ENCODE peak calls at places on chromosome 3, in eight cellular contexts. One of them, this sample, is unnamed.

GRCh38 chr3:121918779-121919483 is 24.7 kb downstream of the SLC15A2 start:
- DNase-seq in left lobe of liver: no peak
- DNase-seq in GM04504: no peak
- DNase-seq in cardiac muscle cell: no peak
- DNase-seq in ovary: no peak
- DNase-seq in bronchial epithelial cell: peak; percentile 96
- DNase-seq in effector memory CD8-positive, alpha-beta T cell: no peak
- DNase-seq in left ventricle myocardium superior: no peak
- DNase-seq in this sample: no peak

GRCh38 chr3:86969500-86970189 is 21.3 kb downstream of the VGLL3 start:
- DNase-seq in left lobe of liver: no peak
- DNase-seq in GM04504: no peak
- DNase-seq in cardiac muscle cell: peak; percentile 9
- DNase-seq in ovary: no peak
- DNase-seq in bronchial epithelial cell: peak; percentile 48
- DNase-seq in effector memory CD8-positive, alpha-beta T cell: no peak
- DNase-seq in left ventricle myocardium superior: no peak
- DNase-seq in this sample: peak; percentile 27

GRCh38 chr3:172607305-172608121 is 84.3 kb upstream of the TNFSF10 start:
- DNase-seq in left lobe of liver: no peak
- DNase-seq in GM04504: peak; percentile 48
- DNase-seq in cardiac muscle cell: no peak
- DNase-seq in ovary: no peak
- DNase-seq in bronchial epithelial cell: peak; percentile 95
- DNase-seq in effector memory CD8-positive, alpha-beta T cell: no peak
- DNase-seq in left ventricle myocardium superior: no peak
- DNase-seq in this sample: no peak

GRCh38 chr3:73070675-73071575 is 9.5 kb downstream of the EBLN2 start:
- DNase-seq in left lobe of liver: no peak
- DNase-seq in GM04504: no peak
- DNase-seq in cardiac muscle cell: no peak
- DNase-seq in ovary: no peak
- DNase-seq in bronchial epithelial cell: no peak
- DNase-seq in effector memory CD8-positive, alpha-beta T cell: no peak
- DNase-seq in left ventricle myocardium superior: no peak
- DNase-seq in this sample: no peak

GRCh38 chr3:27591811-27592210 is 107.6 kb upstream of the SLC4A7 start:
- DNase-seq in left lobe of liver: no peak
- DNase-seq in GM04504: no peak
- DNase-seq in cardiac muscle cell: no peak
- DNase-seq in ovary: no peak
- DNase-seq in bronchial epithelial cell: no peak
- DNase-seq in effector memory CD8-positive, alpha-beta T cell: no peak
- DNase-seq in left ventricle myocardium superior: no peak
- DNase-seq in this sample: no peak

GRCh38 chr3:15601046-15601398 is 347 bp downstream of the HACL1 start:
- DNase-seq in left lobe of liver: no peak
- DNase-seq in GM04504: no peak
- DNase-seq in cardiac muscle cell: no peak
- DNase-seq in ovary: no peak
- DNase-seq in bronchial epithelial cell: peak; percentile 43
- DNase-seq in effector memory CD8-positive, alpha-beta T cell: no peak
- DNase-seq in left ventricle myocardium superior: no peak
- DNase-seq in this sample: no peak

GRCh38 chr3:61117045-61117898 is 134.0 kb downstream of the FHIT start:
- DNase-seq in left lobe of liver: no peak
- DNase-seq in GM04504: no peak
- DNase-seq in cardiac muscle cell: no peak
- DNase-seq in ovary: no peak
- DNase-seq in bronchial epithelial cell: no peak
- DNase-seq in effector memory CD8-positive, alpha-beta T cell: no peak
- DNase-seq in left ventricle myocardium superior: no peak
- DNase-seq in this sample: no peak

GRCh38 chr3:42490243-42490642 is 12.2 kb upstream of the VIPR1 start:
- DNase-seq in left lobe of liver: peak; percentile 40
- DNase-seq in GM04504: no peak
- DNase-seq in cardiac muscle cell: peak; percentile 29
- DNase-seq in ovary: no peak
- DNase-seq in bronchial epithelial cell: peak; percentile 90
- DNase-seq in effector memory CD8-positive, alpha-beta T cell: no peak
- DNase-seq in left ventricle myocardium superior: peak; percentile 59
- DNase-seq in this sample: peak; percentile 54

GRCh38 chr3:97658670-97659285 is 105.8 kb upstream of the ARL6 start:
- DNase-seq in left lobe of liver: no peak
- DNase-seq in GM04504: no peak
- DNase-seq in cardiac muscle cell: peak; percentile 56
- DNase-seq in ovary: no peak
- DNase-seq in bronchial epithelial cell: peak; percentile 41
- DNase-seq in effector memory CD8-positive, alpha-beta T cell: no peak
- DNase-seq in left ventricle myocardium superior: no peak
- DNase-seq in this sample: peak; percentile 21

GRCh38 chr3:136428167-136428566 is 178.0 kb downstream of the PCCB start:
- DNase-seq in left lobe of liver: no peak
- DNase-seq in GM04504: no peak
- DNase-seq in cardiac muscle cell: peak; percentile 5
- DNase-seq in ovary: no peak
- DNase-seq in bronchial epithelial cell: no peak
- DNase-seq in effector memory CD8-positive, alpha-beta T cell: no peak
- DNase-seq in left ventricle myocardium superior: no peak
- DNase-seq in this sample: no peak

GRCh38 chr3:72494076-72495000 is 353.9 kb downstream of the SHQ1 start:
- DNase-seq in left lobe of liver: no peak
- DNase-seq in GM04504: no peak
- DNase-seq in cardiac muscle cell: no peak
- DNase-seq in ovary: no peak
- DNase-seq in bronchial epithelial cell: no peak
- DNase-seq in effector memory CD8-positive, alpha-beta T cell: no peak
- DNase-seq in left ventricle myocardium superior: no peak
- DNase-seq in this sample: no peak

GRCh38 chr3:112615942-112616731 is 24.8 kb downstream of the CCDC80 start:
- DNase-seq in left lobe of liver: no peak
- DNase-seq in GM04504: no peak
- DNase-seq in cardiac muscle cell: no peak
- DNase-seq in ovary: no peak
- DNase-seq in bronchial epithelial cell: no peak
- DNase-seq in effector memory CD8-positive, alpha-beta T cell: no peak
- DNase-seq in left ventricle myocardium superior: no peak
- DNase-seq in this sample: no peak